ENCODE peak calls at places on chromosomes 2 and 18, in six cellular contexts. One of them, this sample, is unnamed.

GRCh38 chr2:55097462-55098410 is 47.5 kb upstream of the RTN4 start:
- ATAC-seq in upper lobe of left lung: peak
- ATAC-seq in T-cell: no peak
- ATAC-seq in body of pancreas: peak
- ATAC-seq in PC-3: no peak
- ATAC-seq in Panc1: peak
- ATAC-seq in this sample: peak

GRCh38 chr2:43102366-43103092 is 123.9 kb downstream of the ZFP36L2 start:
- ATAC-seq in upper lobe of left lung: no peak
- ATAC-seq in T-cell: no peak
- ATAC-seq in body of pancreas: peak
- ATAC-seq in PC-3: no peak
- ATAC-seq in Panc1: no peak
- ATAC-seq in this sample: no peak

GRCh38 chr2:18961991-18962421 is 372.6 kb upstream of the NT5C1B start:
- ATAC-seq in upper lobe of left lung: no peak
- ATAC-seq in T-cell: no peak
- ATAC-seq in body of pancreas: no peak
- ATAC-seq in PC-3: no peak
- ATAC-seq in Panc1: no peak
- ATAC-seq in this sample: no peak

GRCh38 chr18:23850215-23850614 is 161.0 kb downstream of the LAMA3 start:
- ATAC-seq in upper lobe of left lung: no peak
- ATAC-seq in T-cell: no peak
- ATAC-seq in body of pancreas: no peak
- ATAC-seq in PC-3: no peak
- ATAC-seq in Panc1: no peak
- ATAC-seq in this sample: no peak

GRCh38 chr18:564708-565561 is 15.2 kb upstream of the CETN1 start:
- ATAC-seq in upper lobe of left lung: peak
- ATAC-seq in T-cell: no peak
- ATAC-seq in body of pancreas: no peak
- ATAC-seq in PC-3: no peak
- ATAC-seq in Panc1: no peak
- ATAC-seq in this sample: no peak

GRCh38 chr2:233448565-233448964 is 94.3 kb downstream of the DGKD start:
- ATAC-seq in upper lobe of left lung: no peak
- ATAC-seq in T-cell: no peak
- ATAC-seq in body of pancreas: no peak
- ATAC-seq in PC-3: peak
- ATAC-seq in Panc1: no peak
- ATAC-seq in this sample: no peak

GRCh38 chr18:37393945-37394609 is 171.5 kb downstream of the CELF4 start:
- ATAC-seq in upper lobe of left lung: peak
- ATAC-seq in T-cell: no peak
- ATAC-seq in body of pancreas: peak
- ATAC-seq in PC-3: peak
- ATAC-seq in Panc1: peak
- ATAC-seq in this sample: peak

GRCh38 chr18:23204589-23205235 is 69.4 kb downstream of the CABLES1 start:
- ATAC-seq in upper lobe of left lung: no peak
- ATAC-seq in T-cell: no peak
- ATAC-seq in body of pancreas: no peak
- ATAC-seq in PC-3: no peak
- ATAC-seq in Panc1: no peak
- ATAC-seq in this sample: peak

GRCh38 chr2:121617042-121617599 is 32.1 kb downstream of the CLASP1 start:
- ATAC-seq in upper lobe of left lung: peak
- ATAC-seq in T-cell: peak
- ATAC-seq in body of pancreas: no peak
- ATAC-seq in PC-3: no peak
- ATAC-seq in Panc1: peak
- ATAC-seq in this sample: no peak

GRCh38 chr18:22370414-22370813 is 47.3 kb downstream of the CTAGE1 start:
- ATAC-seq in upper lobe of left lung: no peak
- ATAC-seq in T-cell: no peak
- ATAC-seq in body of pancreas: no peak
- ATAC-seq in PC-3: peak
- ATAC-seq in Panc1: no peak
- ATAC-seq in this sample: no peak

GRCh38 chr2:212901604-212902275 is 249.7 kb downstream of the IKZF2 start:
- ATAC-seq in upper lobe of left lung: no peak
- ATAC-seq in T-cell: no peak
- ATAC-seq in body of pancreas: peak
- ATAC-seq in PC-3: peak
- ATAC-seq in Panc1: no peak
- ATAC-seq in this sample: no peak

GRCh38 chr18:10041180-10041579 is 127.4 kb downstream of the VAPA start:
- ATAC-seq in upper lobe of left lung: peak
- ATAC-seq in T-cell: no peak
- ATAC-seq in body of pancreas: peak
- ATAC-seq in PC-3: no peak
- ATAC-seq in Panc1: no peak
- ATAC-seq in this sample: no peak

GRCh38 chr18:7600528-7601248 is 33.6 kb downstream of the PTPRM start:
- ATAC-seq in upper lobe of left lung: no peak
- ATAC-seq in T-cell: no peak
- ATAC-seq in body of pancreas: no peak
- ATAC-seq in PC-3: peak
- ATAC-seq in Panc1: no peak
- ATAC-seq in this sample: no peak

This sample was measured in SK-N-SH treated with all-trans-retinoic acid at 6 μM for 48 hours.